ENCODE peak calls at places on chromosomes 12 and 14, in eight cellular contexts. One of them, this sample, is unnamed.

GRCh38 chr12:33596061-33596460 is 156.4 kb upstream of the SYT10 start:
- DNase-seq in heart left ventricle: no peak
- DNase-seq in HFFc6: no peak
- DNase-seq in B cell: no peak
- DNase-seq in psoas muscle: no peak
- DNase-seq in upper lobe of right lung: no peak
- DNase-seq in stomach: no peak
- DNase-seq in astrocyte of the cerebellum: no peak
- DNase-seq in this sample: no peak

GRCh38 chr12:55428844-55429243 is 2.8 kb downstream of the OR6C76 start:
- DNase-seq in heart left ventricle: no peak
- DNase-seq in HFFc6: no peak
- DNase-seq in B cell: no peak
- DNase-seq in psoas muscle: no peak
- DNase-seq in upper lobe of right lung: no peak
- DNase-seq in stomach: no peak
- DNase-seq in astrocyte of the cerebellum: no peak
- DNase-seq in this sample: no peak

GRCh38 chr12:107131832-107132616 is 38.7 kb upstream of the CRY1 start:
- DNase-seq in heart left ventricle: no peak
- DNase-seq in upper lobe of right lung: no peak
- DNase-seq in astrocyte of the cerebellum: peak
- DNase-seq in stomach: no peak
- DNase-seq in HFFc6: peak
- DNase-seq in psoas muscle: no peak
- DNase-seq in B cell: peak
- DNase-seq in this sample: peak

GRCh38 chr14:68479247-68479646 is 313.6 kb downstream of the ZFP36L1 start:
- DNase-seq in heart left ventricle: no peak
- DNase-seq in HFFc6: peak
- DNase-seq in astrocyte of the cerebellum: no peak
- DNase-seq in stomach: no peak
- DNase-seq in upper lobe of right lung: no peak
- DNase-seq in psoas muscle: no peak
- DNase-seq in B cell: no peak
- DNase-seq in this sample: no peak

GRCh38 chr12:106091421-106091820 is 47.3 kb downstream of the NUAK1 start:
- DNase-seq in astrocyte of the cerebellum: no peak
- DNase-seq in B cell: no peak
- DNase-seq in stomach: no peak
- DNase-seq in upper lobe of right lung: no peak
- DNase-seq in HFFc6: no peak
- DNase-seq in heart left ventricle: no peak
- DNase-seq in psoas muscle: no peak
- DNase-seq in this sample: no peak

GRCh38 chr14:101595887-101596721 is 34.8 kb downstream of the DIO3 start:
- DNase-seq in upper lobe of right lung: no peak
- DNase-seq in heart left ventricle: no peak
- DNase-seq in HFFc6: no peak
- DNase-seq in astrocyte of the cerebellum: no peak
- DNase-seq in stomach: peak
- DNase-seq in B cell: peak
- DNase-seq in psoas muscle: no peak
- DNase-seq in this sample: no peak

GRCh38 chr12:59839514-59839913 is 243.7 kb downstream of the SLC16A7 start:
- DNase-seq in HFFc6: no peak
- DNase-seq in astrocyte of the cerebellum: no peak
- DNase-seq in B cell: no peak
- DNase-seq in heart left ventricle: no peak
- DNase-seq in stomach: no peak
- DNase-seq in upper lobe of right lung: no peak
- DNase-seq in psoas muscle: no peak
- DNase-seq in this sample: no peak

GRCh38 chr12:64173456-64173855 is 48.6 kb downstream of the KICS2 start:
- DNase-seq in HFFc6: no peak
- DNase-seq in stomach: no peak
- DNase-seq in upper lobe of right lung: no peak
- DNase-seq in heart left ventricle: no peak
- DNase-seq in B cell: no peak
- DNase-seq in astrocyte of the cerebellum: no peak
- DNase-seq in psoas muscle: no peak
- DNase-seq in this sample: no peak

GRCh38 chr12:55707841-55708694 is at the start of gene ITGA7:
- DNase-seq in HFFc6: no peak
- DNase-seq in heart left ventricle: peak
- DNase-seq in B cell: peak
- DNase-seq in stomach: peak
- DNase-seq in upper lobe of right lung: peak
- DNase-seq in psoas muscle: peak
- DNase-seq in astrocyte of the cerebellum: no peak
- DNase-seq in this sample: no peak

GRCh38 chr14:59195898-59196297 is 7.4 kb downstream of the DAAM1 start:
- DNase-seq in stomach: no peak
- DNase-seq in heart left ventricle: no peak
- DNase-seq in B cell: no peak
- DNase-seq in astrocyte of the cerebellum: no peak
- DNase-seq in upper lobe of right lung: no peak
- DNase-seq in HFFc6: no peak
- DNase-seq in psoas muscle: no peak
- DNase-seq in this sample: no peak

GRCh38 chr14:91289464-91289863 is 45.0 kb upstream of the GPR68 start:
- DNase-seq in stomach: no peak
- DNase-seq in heart left ventricle: no peak
- DNase-seq in upper lobe of right lung: no peak
- DNase-seq in B cell: no peak
- DNase-seq in psoas muscle: no peak
- DNase-seq in astrocyte of the cerebellum: no peak
- DNase-seq in HFFc6: no peak
- DNase-seq in this sample: no peak

GRCh38 chr12:121004253-121004815 is 12.0 kb downstream of the C12orf43 start:
- DNase-seq in stomach: peak
- DNase-seq in upper lobe of right lung: no peak
- DNase-seq in psoas muscle: no peak
- DNase-seq in heart left ventricle: no peak
- DNase-seq in astrocyte of the cerebellum: no peak
- DNase-seq in B cell: no peak
- DNase-seq in HFFc6: no peak
- DNase-seq in this sample: no peak

GRCh38 chr12:121005346-121005815 is 10.9 kb downstream of the C12orf43 start:
- DNase-seq in stomach: peak
- DNase-seq in astrocyte of the cerebellum: no peak
- DNase-seq in B cell: no peak
- DNase-seq in heart left ventricle: no peak
- DNase-seq in upper lobe of right lung: no peak
- DNase-seq in HFFc6: peak
- DNase-seq in psoas muscle: no peak
- DNase-seq in this sample: no peak

GRCh38 chr12:121001841-121002483 is 14.3 kb downstream of the C12orf43 start:
- DNase-seq in stomach: no peak
- DNase-seq in HFFc6: no peak
- DNase-seq in heart left ventricle: no peak
- DNase-seq in B cell: no peak
- DNase-seq in upper lobe of right lung: no peak
- DNase-seq in psoas muscle: no peak
- DNase-seq in astrocyte of the cerebellum: no peak
- DNase-seq in this sample: no peak

GRCh38 chr12:121001060-121001459 is 15.2 kb downstream of the C12orf43 start:
- DNase-seq in upper lobe of right lung: no peak
- DNase-seq in psoas muscle: no peak
- DNase-seq in stomach: no peak
- DNase-seq in astrocyte of the cerebellum: no peak
- DNase-seq in heart left ventricle: no peak
- DNase-seq in HFFc6: no peak
- DNase-seq in B cell: no peak
- DNase-seq in this sample: no peak

DNA sequence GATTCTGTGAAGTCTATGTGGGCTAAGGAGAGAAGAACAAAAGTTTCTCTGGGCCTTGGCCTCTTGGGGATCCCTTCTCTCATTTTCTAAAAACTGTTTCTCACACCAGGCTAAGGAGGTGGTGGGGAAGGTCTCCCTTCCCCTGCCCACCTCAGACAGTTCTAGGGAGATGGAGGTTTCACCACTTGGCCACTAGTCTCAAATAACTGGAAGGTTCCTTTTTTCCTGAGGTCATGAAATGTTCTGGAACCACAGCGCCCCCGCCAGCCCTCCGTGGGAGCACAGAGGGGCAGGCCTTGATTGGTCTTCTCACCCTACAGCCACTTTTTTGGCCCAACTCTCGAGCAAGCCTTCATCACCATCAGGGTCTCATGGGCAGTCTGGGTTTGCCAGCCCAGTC is 12.6 kb downstream of the C12orf43 start:
- DNase-seq in upper lobe of right lung: no peak
- DNase-seq in psoas muscle: no peak
- DNase-seq in stomach: peak
- DNase-seq in HFFc6: no peak
- DNase-seq in B cell: no peak
- DNase-seq in astrocyte of the cerebellum: no peak
- DNase-seq in heart left ventricle: no peak
- DNase-seq in this sample: no peak
- TF ChIP-seq CTCF in upper lobe of right lung: no peak
- TF ChIP-seq CTCF in psoas muscle: no peak
- TF ChIP-seq CTCF in stomach: peak
- TF ChIP-seq CTCF in HFFc6: peak
- TF ChIP-seq CTCF in B cell: no peak
- TF ChIP-seq CTCF in astrocyte of the cerebellum: no peak
- TF ChIP-seq CTCF in heart left ventricle: no peak
- TF ChIP-seq CTCF in this sample: no peak

GRCh38 chr12:48454675-48455074 is 17.7 kb upstream of the ANP32D start:
- DNase-seq in heart left ventricle: no peak
- DNase-seq in upper lobe of right lung: no peak
- DNase-seq in astrocyte of the cerebellum: no peak
- DNase-seq in stomach: no peak
- DNase-seq in HFFc6: peak
- DNase-seq in psoas muscle: no peak
- DNase-seq in B cell: no peak
- DNase-seq in this sample: peak
- TF ChIP-seq CTCF in heart left ventricle: peak
- TF ChIP-seq CTCF in upper lobe of right lung: peak
- TF ChIP-seq CTCF in astrocyte of the cerebellum: peak
- TF ChIP-seq CTCF in stomach: no peak
- TF ChIP-seq CTCF in HFFc6: peak
- TF ChIP-seq CTCF in psoas muscle: peak
- TF ChIP-seq CTCF in B cell: no peak
- TF ChIP-seq CTCF in this sample: peak

GRCh38 chr14:54690887-54691286 is 124.0 kb downstream of the SAMD4A start:
- DNase-seq in upper lobe of right lung: no peak
- DNase-seq in heart left ventricle: no peak
- DNase-seq in stomach: no peak
- DNase-seq in astrocyte of the cerebellum: no peak
- DNase-seq in HFFc6: no peak
- DNase-seq in psoas muscle: no peak
- DNase-seq in B cell: no peak
- DNase-seq in this sample: no peak

GRCh38 chr14:54692261-54692861 is 125.4 kb downstream of the SAMD4A start:
- DNase-seq in astrocyte of the cerebellum: no peak
- DNase-seq in heart left ventricle: no peak
- DNase-seq in upper lobe of right lung: no peak
- DNase-seq in psoas muscle: no peak
- DNase-seq in B cell: no peak
- DNase-seq in stomach: no peak
- DNase-seq in HFFc6: no peak
- DNase-seq in this sample: no peak

GRCh38 chr14:54693761-54694160 is 126.8 kb downstream of the SAMD4A start:
- DNase-seq in HFFc6: no peak
- DNase-seq in upper lobe of right lung: no peak
- DNase-seq in B cell: no peak
- DNase-seq in heart left ventricle: no peak
- DNase-seq in astrocyte of the cerebellum: no peak
- DNase-seq in stomach: no peak
- DNase-seq in psoas muscle: no peak
- DNase-seq in this sample: no peak

GRCh38 chr14:54689928-54690327 is 123.0 kb downstream of the SAMD4A start:
- DNase-seq in stomach: no peak
- DNase-seq in psoas muscle: no peak
- DNase-seq in B cell: no peak
- DNase-seq in HFFc6: no peak
- DNase-seq in astrocyte of the cerebellum: no peak
- DNase-seq in heart left ventricle: no peak
- DNase-seq in upper lobe of right lung: no peak
- DNase-seq in this sample: no peak

DNA sequence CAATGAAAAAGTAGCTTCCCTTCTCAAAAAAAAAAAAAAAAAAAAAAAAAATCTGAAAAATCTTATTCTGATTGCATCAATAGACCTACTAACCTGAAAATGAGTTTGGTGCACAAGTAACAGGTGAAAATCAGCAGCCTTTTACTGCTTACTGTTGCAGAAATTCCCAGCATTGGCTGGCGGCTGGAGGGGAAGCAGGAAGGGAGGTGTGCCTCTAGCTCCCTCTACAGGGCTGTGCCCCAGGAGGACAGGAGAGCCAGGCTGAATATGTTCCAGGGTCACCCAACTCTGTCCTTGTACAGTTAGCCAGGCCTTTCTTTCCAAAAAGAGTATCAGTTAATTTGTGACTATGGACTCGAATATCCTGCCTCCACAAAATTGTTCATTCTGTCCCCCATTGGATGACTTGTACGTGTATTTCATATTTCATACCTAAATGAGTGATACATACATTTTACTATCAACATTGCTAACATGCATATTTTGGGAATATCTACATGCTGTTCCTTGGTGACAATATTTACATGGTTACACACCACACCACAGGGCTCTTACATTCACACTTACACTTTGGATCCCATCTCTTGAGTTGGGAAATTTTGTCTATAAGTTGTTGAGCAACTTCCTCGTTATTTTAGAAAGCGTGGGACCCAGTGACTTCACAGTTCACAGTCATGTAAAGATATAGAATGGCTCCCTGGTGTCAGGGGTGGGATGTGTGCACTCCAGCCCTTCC is 124.8 kb downstream of the SAMD4A start:
- DNase-seq in HFFc6: peak
- DNase-seq in upper lobe of right lung: peak
- DNase-seq in astrocyte of the cerebellum: peak
- DNase-seq in stomach: peak
- DNase-seq in heart left ventricle: peak
- DNase-seq in B cell: no peak
- DNase-seq in psoas muscle: peak
- DNase-seq in this sample: peak
- TF ChIP-seq CTCF in HFFc6: peak
- TF ChIP-seq CTCF in upper lobe of right lung: peak
- TF ChIP-seq CTCF in astrocyte of the cerebellum: peak
- TF ChIP-seq CTCF in stomach: peak
- TF ChIP-seq CTCF in heart left ventricle: peak
- TF ChIP-seq CTCF in B cell: peak
- TF ChIP-seq CTCF in psoas muscle: peak
- TF ChIP-seq CTCF in this sample: peak

DNA sequence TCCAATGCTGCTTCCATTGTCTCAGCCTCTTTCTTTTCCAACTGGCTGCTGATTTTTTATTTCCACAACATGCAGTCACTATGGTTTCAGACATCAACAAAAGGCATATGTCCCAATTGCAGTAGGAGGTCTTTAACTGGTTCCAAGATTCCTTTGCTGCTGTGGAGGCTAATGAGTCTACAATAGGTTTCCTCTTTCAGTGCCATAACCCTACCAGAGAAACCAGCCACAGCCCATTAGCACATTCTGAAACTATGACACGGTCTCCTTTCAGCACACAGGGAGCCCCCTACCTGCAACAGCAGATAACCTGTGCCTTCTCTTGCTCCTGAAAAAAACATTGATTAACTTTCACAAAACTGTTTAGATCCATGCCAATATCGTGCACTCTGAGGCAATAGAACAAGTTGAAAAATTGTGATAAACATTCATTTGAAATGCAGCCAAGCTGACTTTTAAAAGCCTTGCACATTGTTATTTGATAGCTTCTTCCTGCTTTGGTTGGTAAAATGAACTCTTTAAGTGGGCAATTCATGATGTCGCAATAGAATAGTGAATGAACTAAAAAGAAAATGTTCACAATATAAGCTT is 32.4 kb downstream of the PLEKHG7 start:
- DNase-seq in heart left ventricle: no peak
- DNase-seq in psoas muscle: no peak
- DNase-seq in astrocyte of the cerebellum: peak
- DNase-seq in B cell: no peak
- DNase-seq in upper lobe of right lung: no peak
- DNase-seq in stomach: no peak
- DNase-seq in HFFc6: peak
- DNase-seq in this sample: peak
- TF ChIP-seq CTCF in heart left ventricle: peak
- TF ChIP-seq CTCF in psoas muscle: no peak
- TF ChIP-seq CTCF in astrocyte of the cerebellum: peak
- TF ChIP-seq CTCF in B cell: no peak
- TF ChIP-seq CTCF in upper lobe of right lung: no peak
- TF ChIP-seq CTCF in stomach: no peak
- TF ChIP-seq CTCF in HFFc6: peak
- TF ChIP-seq CTCF in this sample: peak